ENCODE peak calls at places on chromosomes 4 and X, in six cellular contexts. H, K, X, P, F and Y are unnamed samples.

GRCh38 chrX:71393919-71394318 is 27.8 kb downstream of the TAF1 start:
- DNase-seq in H (no peak), K (no peak), X (no peak), P (no peak), F (no peak), Y (no peak)

GRCh38 chr4:113496698-113497097 is 264.8 kb downstream of the CAMK2D start:
- DNase-seq in H (no peak), K (no peak), X (no peak), P (no peak), F (no peak), Y (no peak)

GRCh38 chr4:40205259-40206198 is 8.7 kb downstream of the RHOH start:
- DNase-seq in H (no peak), K (no peak), X (no peak), P (no peak), F (no peak), Y (peak)

GRCh38 chr4:32161382-32161781 is 1441.2 kb downstream of the PCDH7 start:
- DNase-seq in H (no peak), K (no peak), X (no peak), P (no peak), F (no peak), Y (no peak)

GRCh38 chr4:126223784-126224407 is 909.1 kb downstream of the FAT4 start:
- DNase-seq in H (no peak), K (no peak), X (no peak), P (no peak), F (no peak), Y (no peak)

GRCh38 chrX:16807976-16808542 is 21.8 kb downstream of the TXLNG start:
- DNase-seq in H (no peak), K (no peak), X (no peak), P (no peak), F (no peak), Y (no peak)

GRCh38 chrX:85037114-85037513 is 33.4 kb downstream of the APOOL start:
- DNase-seq in H (no peak), K (no peak), X (no peak), P (no peak), F (no peak), Y (no peak)

GRCh38 chrX:27660878-27661277 is 70.7 kb downstream of the DCAF8L2 start:
- DNase-seq in H (no peak), K (no peak), X (no peak), P (no peak), F (no peak), Y (no peak)

GRCh38 chr4:170423137-170423536 is 333.4 kb upstream of the AADAT start:
- DNase-seq in H (peak), K (no peak), X (no peak), P (no peak), F (no peak), Y (no peak)

GRCh38 chr4:124713213-124713592 is 671 bp upstream of the ANKRD50 start:
- DNase-seq in H (peak), K (peak), X (peak), P (peak), F (peak), Y (peak)

GRCh38 chr4:75432683-75433082 is 81.5 kb downstream of the RCHY1 start:
- DNase-seq in H (no peak), K (no peak), X (peak), P (no peak), F (no peak), Y (peak)

GRCh38 chr4:177119021-177119461 is 190.6 kb upstream of the NEIL3 start:
- DNase-seq in H (no peak), K (no peak), X (no peak), P (no peak), F (no peak), Y (no peak)

GRCh38 chrX:65894138-65894537 is 145.7 kb downstream of the VSIG4 start:
- DNase-seq in H (no peak), K (no peak), X (no peak), P (no peak), F (no peak), Y (peak)

GRCh38 chr4:13905543-13905942 is 278.0 kb upstream of the BOD1L1 start:
- DNase-seq in H (no peak), K (no peak), X (no peak), P (no peak), F (no peak), Y (no peak)

GRCh38 chrX:97538745-97539144 is 655.0 kb downstream of the RPA4 start:
- DNase-seq in H (no peak), K (no peak), X (no peak), P (no peak), F (no peak), Y (no peak)

GRCh38 chrX:257681-258289 is 23.4 kb upstream of the PLCXD1 start:
- DNase-seq in H (no peak), K (no peak), X (no peak), P (no peak), F (peak), Y (no peak)

GRCh38 chr4:44927361-44928061 is 201.2 kb upstream of the GNPDA2 start:
- DNase-seq in H (no peak), K (peak), X (no peak), P (no peak), F (no peak), Y (no peak)
- TF ChIP-seq CTCF in H (peak), K (no peak), X (peak), P (peak), F (peak), Y (peak)

GRCh38 chr4:83771113-83771705 is 235.3 kb downstream of the GPAT3 start:
- DNase-seq in H (no peak), K (peak), X (peak), P (peak), F (no peak), Y (peak)
- TF ChIP-seq CTCF in H (peak), K (no peak), X (peak), P (peak), F (peak), Y (peak)

GRCh38 chr4:156347412-156348075 is 393.9 kb upstream of the CTSO start:
- DNase-seq in H (peak), K (no peak), X (no peak), P (no peak), F (no peak), Y (no peak)
- TF ChIP-seq CTCF in H (no peak), K (no peak), X (no peak), P (no peak), F (no peak), Y (no peak)

GRCh38 chrX:76538860-76539259 is 111.3 kb downstream of the MAGEE1 start:
- DNase-seq in H (no peak), K (no peak), X (no peak), P (no peak), F (no peak), Y (no peak)
- TF ChIP-seq CTCF in H (no peak), K (no peak), X (no peak), P (no peak), F (no peak), Y (no peak)